ENCODE peak calls at places on chromosomes 3 and 15, in seven cellular contexts. X is Kasumi-1; H is CD8-positive, alpha-beta memory T cell; O is left cardiac atrium; Y is prostate gland; A is lower lobe of right lung; F is Right ventricle myocardium inferior. R is an unnamed sample.

GRCh38 chr15:100818927-100819326 is 60.7 kb upstream of the ALDH1A3 start:
- DNase-seq in O (peak; percentile 41), H (no peak), Y (peak; percentile 33), X (no peak), A (no peak), F (no peak), R (no peak)

GRCh38 chr15:77010312-77010686 is 15.4 kb downstream of the PSTPIP1 start:
- DNase-seq in X (no peak), A (no peak), Y (no peak), F (no peak), O (no peak), H (no peak), R (no peak)

GRCh38 chr15:57418640-57419039 is 42.3 kb downstream of the CGNL1 start:
- DNase-seq in F (no peak), O (no peak), Y (no peak), X (no peak), A (no peak), H (no peak), R (no peak)

GRCh38 chr3:13891492-13892073 is 11.7 kb upstream of the WNT7A start:
- DNase-seq in F (no peak), A (no peak), O (no peak), Y (no peak), X (peak; percentile 9), H (no peak), R (peak; percentile 35)

GRCh38 chr3:126300761-126301481 is 56.3 kb downstream of the KLF15 start:
- DNase-seq in X (no peak), Y (no peak), H (no peak), F (no peak), A (peak; percentile 72), O (peak; percentile 68), R (no peak)

GRCh38 chr3:126152458-126152857 is 27.9 kb downstream of the ALDH1L1 start:
- DNase-seq in H (no peak), O (no peak), F (no peak), A (peak; percentile 28), X (no peak), Y (no peak), R (no peak)

GRCh38 chr3:74693696-74694393 is 79.4 kb upstream of the CNTN3 start:
- DNase-seq in A (no peak), O (no peak), H (no peak), Y (no peak), X (no peak), F (no peak), R (no peak)

GRCh38 chr3:149340310-149340933 is 7.0 kb upstream of the TM4SF18 start:
- DNase-seq in F (no peak), H (no peak), O (peak; percentile 32), Y (no peak), X (no peak), A (no peak), R (no peak)

GRCh38 chr15:74867562-74868458 is 5.4 kb downstream of the SCAMP2 start:
- DNase-seq in F (no peak), X (peak; percentile 99), O (no peak), H (no peak), Y (no peak), A (peak; percentile 72), R (no peak)

GRCh38 chr3:134197681-134198261 is 52.9 kb downstream of the RYK start:
- DNase-seq in X (peak; percentile 92), O (no peak), Y (no peak), H (no peak), A (no peak), F (no peak), R (peak; percentile 57)

GRCh38 chr3:169148448-169149348 is 514.8 kb downstream of the MECOM start:
- DNase-seq in F (no peak), Y (no peak), O (peak; percentile 25), X (no peak), A (no peak), H (no peak), R (no peak)

GRCh38 chr3:12175844-12176453 is 17.2 kb upstream of the TIMP4 start:
- DNase-seq in F (peak; percentile 78), Y (peak; percentile 48), A (peak; percentile 66), O (peak; percentile 69), H (no peak), X (no peak), R (peak; percentile 35)

GRCh38 chr3:125556314-125556713 is 36.3 kb upstream of the SNX4 start:
- DNase-seq in O (no peak), Y (no peak), A (no peak), H (no peak), X (no peak), F (no peak), R (no peak)

GRCh38 chr15:100241572-100242479 is 99.9 kb downstream of the ADAMTS17 start:
- DNase-seq in O (no peak), F (no peak), Y (no peak), A (no peak), H (no peak), X (no peak), R (peak; percentile 74)

GRCh38 chr15:22799902-22800301 is 13.5 kb downstream of the NIPA1 start:
- DNase-seq in Y (no peak), X (no peak), O (no peak), A (no peak), F (no peak), H (no peak), R (no peak)

GRCh38 chr3:130088061-130088460 is 6.4 kb downstream of the ALG1L2 start:
- DNase-seq in A (no peak), Y (no peak), O (no peak), H (no peak), F (no peak), X (no peak), R (no peak)

GRCh38 chr15:48681274-48681840 is 35.8 kb upstream of the FBN1 start:
- DNase-seq in O (no peak), H (no peak), F (no peak), X (no peak), A (no peak), Y (no peak), R (no peak)

GRCh38 chr3:190053919-190054672 is 66.6 kb downstream of the P3H2 start:
- DNase-seq in X (no peak), A (no peak), Y (no peak), O (no peak), H (no peak), F (no peak), R (peak; percentile 14)

GRCh38 chr3:46312996-46313395 is 40.9 kb upstream of the CCR2 start:
- DNase-seq in O (no peak), Y (peak; percentile 12), H (no peak), A (no peak), F (no peak), X (peak; percentile 57), R (no peak)

GRCh38 chr15:101641894-101642293 is 10.3 kb downstream of the TM2D3 start:
- DNase-seq in X (peak; percentile 87), F (no peak), A (no peak), H (no peak), O (no peak), Y (no peak), R (peak; percentile 70)

GRCh38 chr15:39730552-39730951 is 52.1 kb downstream of the FSIP1 start:
- DNase-seq in H (no peak), A (no peak), Y (no peak), X (no peak), O (no peak), F (no peak), R (no peak)

GRCh38 chr15:71316911-71317310 is 201.6 kb downstream of the THSD4 start:
- DNase-seq in H (no peak), X (no peak), A (no peak), F (no peak), Y (no peak), O (no peak), R (no peak)

GRCh38 chr15:77187751-77188464 is 117.0 kb upstream of the TSPAN3 start:
- DNase-seq in A (no peak), O (peak; percentile 59), F (no peak), X (peak; percentile 78), H (no peak), Y (no peak), R (no peak)

GRCh38 chr3:131232711-131233267 is 148.8 kb upstream of the NUDT16 start:
- DNase-seq in A (no peak), H (no peak), F (no peak), Y (no peak), O (no peak), X (no peak), R (no peak)

GRCh38 chr15:45205192-45205591 is 17.4 kb upstream of the SHF start:
- DNase-seq in A (no peak), F (no peak), Y (peak; percentile 36), X (peak; percentile 69), H (peak; percentile 32), O (peak; percentile 56), R (peak; percentile 75)

GRCh38 chr3:94525039-94525438 is 462.2 kb downstream of the NSUN3 start:
- DNase-seq in F (no peak), Y (peak; percentile 24), H (no peak), A (no peak), X (no peak), O (no peak), R (peak; percentile 4)

GRCh38 chr3:149199474-149199873 is 22.2 kb downstream of the CP start:
- DNase-seq in Y (no peak), O (no peak), F (no peak), X (no peak), A (no peak), H (no peak), R (no peak)

GRCh38 chr3:52484680-52485461 is 10.3 kb upstream of the STAB1 start:
- DNase-seq in X (no peak), A (no peak), H (no peak), O (peak; percentile 15), Y (no peak), F (no peak), R (no peak)

GRCh38 chr3:44439499-44440295 is 37.8 kb downstream of the ZNF445 start:
- DNase-seq in X (peak; percentile 99), F (peak; percentile 88), O (peak; percentile 81), H (peak; percentile 20), Y (peak; percentile 20), A (peak; percentile 88), R (no peak)

GRCh38 chr15:52120488-52120887 is 7.9 kb upstream of the BCL2L10 start:
- DNase-seq in Y (no peak), A (no peak), X (no peak), H (no peak), O (no peak), F (no peak), R (no peak)

GRCh38 chr3:153667341-153667740 is 453.8 kb upstream of the ARHGEF26 start:
- DNase-seq in F (no peak), Y (no peak), O (no peak), A (no peak), H (no peak), X (no peak), R (no peak)

GRCh38 chr3:5194801-5195509 is 7.4 kb downstream of the EDEM1 start:
- DNase-seq in Y (peak; percentile 65), H (peak; percentile 15), A (no peak), O (no peak), F (no peak), X (peak; percentile 49), R (peak; percentile 72)

R was measured in SW480.